ENCODE peak calls at places on chromosome 19, in nine cellular contexts. V is AG08396; M is T-helper 2 cell treated with Interferon-gamma antibody and Interleukin-4, amounts not matched to agents 5 μg/mL and 100 μg/mL, for 36 hours; T is GOT3; I is GF-D8; E is lung microvascular endothelial cell; J is heart left ventricle; B is brain microvascular endothelial cell; X is stimulated activated CD4-positive, alpha-beta T cell treated with anti-CD3 and anti-CD28 coated beads, Interleukin-4, amount 100 ng/mL, for 24 hours. A is an unnamed sample.

GRCh38 chr19:58252102-58252685 is 23.5 kb downstream of the ZNF544 start:
- DNase-seq in V (no peak), M (no peak), T (no peak), I (no peak), E (no peak), J (no peak), B (no peak), X (no peak), A (no peak)

GRCh38 chr19:17289489-17289888 is 7.8 kb downstream of the ANKLE1 start:
- DNase-seq in V (peak; percentile 95), M (peak; percentile 61), T (peak; percentile 38), I (no peak), E (peak; percentile 92), J (peak; percentile 69), B (peak; percentile 88), X (peak; percentile 60), A (no peak)

GRCh38 chr19:44648536-44649370 is 5.0 kb downstream of the PVR start:
- DNase-seq in V (peak; percentile 73), M (no peak), T (no peak), I (no peak), E (peak; percentile 30), J (peak; percentile 58), B (peak; percentile 48), X (no peak), A (peak; percentile 88)

GRCh38 chr19:5627395-5627904 is 4.6 kb downstream of the SAFB start:
- DNase-seq in V (peak; percentile 47), M (peak; percentile 27), T (no peak), I (peak; percentile 47), E (no peak), J (peak; percentile 54), B (peak; percentile 27), X (peak; percentile 45), A (no peak)

GRCh38 chr19:52648336-52648990 is 10.3 kb upstream of the ZNF83 start:
- DNase-seq in V (no peak), M (no peak), T (no peak), I (no peak), E (no peak), J (no peak), B (peak; percentile 19), X (no peak), A (no peak)

GRCh38 chr19:42363614-42364346 is 26.3 kb downstream of the CNFN start:
- DNase-seq in V (no peak), M (no peak), T (no peak), I (peak; percentile 34), E (no peak), J (no peak), B (no peak), X (no peak), A (no peak)

GRCh38 chr19:45172173-45172572 is 5.9 kb downstream of the TRAPPC6A start:
- DNase-seq in V (no peak), M (no peak), T (no peak), I (no peak), E (no peak), J (no peak), B (no peak), X (peak; percentile 20), A (no peak)

GRCh38 chr19:55923556-55923955 is 8.6 kb downstream of the NLRP13 start:
- DNase-seq in V (no peak), M (no peak), T (no peak), I (no peak), E (no peak), J (no peak), B (no peak), X (no peak), A (no peak)

GRCh38 chr19:4186087-4186993 is 3.9 kb downstream of the ANKRD24 start:
- DNase-seq in V (peak; percentile 89), M (peak; percentile 63), T (peak; percentile 21), I (no peak), E (peak; percentile 73), J (peak; percentile 50), B (peak; percentile 60), X (peak; percentile 87), A (no peak)

GRCh38 chr19:3398114-3398899 is 31.9 kb downstream of the NFIC start:
- DNase-seq in V (no peak), M (no peak), T (no peak), I (no peak), E (peak; percentile 51), J (peak; percentile 85), B (no peak), X (no peak), A (no peak)

GRCh38 chr19:29813665-29814064 is 1.9 kb downstream of the CCNE1 start:
- DNase-seq in V (no peak), M (no peak), T (no peak), I (no peak), E (no peak), J (no peak), B (no peak), X (no peak), A (no peak)

GRCh38 chr19:15902254-15902653 is 4.4 kb upstream of the CYP4F2 start:
- DNase-seq in V (no peak), M (no peak), T (no peak), I (no peak), E (no peak), J (no peak), B (no peak), X (no peak), A (no peak)

GRCh38 chr19:46371371-46371901 is 24.5 kb downstream of the PPP5C start:
- DNase-seq in V (no peak), M (no peak), T (no peak), I (no peak), E (peak; percentile 62), J (no peak), B (no peak), X (no peak), A (no peak)

GRCh38 chr19:7848779-7849457 is 18.9 kb downstream of the EVI5L start:
- DNase-seq in V (no peak), M (no peak), T (no peak), I (no peak), E (no peak), J (no peak), B (no peak), X (no peak), A (no peak)

GRCh38 chr19:31516756-31517155 is 167.5 kb upstream of the TSHZ3 start:
- DNase-seq in V (no peak), M (no peak), T (no peak), I (no peak), E (no peak), J (no peak), B (no peak), X (no peak), A (no peak)

GRCh38 chr19:31348416-31349159 is 648 bp downstream of the TSHZ3 start:
- DNase-seq in V (no peak), M (peak; percentile 10), T (no peak), I (no peak), E (no peak), J (peak; percentile 22), B (no peak), X (no peak), A (no peak)

GRCh38 chr19:17721821-17722220 is 2.5 kb downstream of the MAP1S start:
- DNase-seq in V (peak; percentile 69), M (peak; percentile 23), T (no peak), I (peak; percentile 91), E (peak; percentile 65), J (peak; percentile 48), B (peak; percentile 61), X (no peak), A (no peak)

GRCh38 chr19:14181906-14182305 is 24.1 kb downstream of the ADGRL1 start:
- DNase-seq in V (peak; percentile 7), M (no peak), T (no peak), I (no peak), E (no peak), J (no peak), B (no peak), X (no peak), A (no peak)

GRCh38 chr19:440391-441212 is 20.2 kb downstream of the SHC2 start:
- DNase-seq in V (no peak), M (no peak), T (no peak), I (no peak), E (no peak), J (no peak), B (no peak), X (no peak), A (no peak)